ENCODE peak calls at places on chromosome 12, in seven cellular contexts. Z, G, R, C, T, J and D are unnamed samples.

GRCh38 chr12:130828895-130829294 is 10.2 kb downstream of the STX2 start:
- DNase-seq in Z (no peak), G (no peak), R (no peak), C (no peak), T (no peak), J (no peak), D (no peak)

GRCh38 chr12:50132505-50133135 is 20.6 kb downstream of the COX14 start:
- DNase-seq in Z (no peak), G (no peak), R (no peak), C (peak; percentile 48), T (peak; percentile 38), J (no peak), D (peak; percentile 64)

GRCh38 chr12:80714055-80714454 is 2.7 kb upstream of the MYF5 start:
- DNase-seq in Z (no peak), G (no peak), R (no peak), C (no peak), T (no peak), J (no peak), D (peak; percentile 40)

GRCh38 chr12:15276088-15276698 is 46.1 kb upstream of the PTPRO start:
- DNase-seq in Z (no peak), G (peak; percentile 20), R (peak; percentile 16), C (peak; percentile 11), T (peak; percentile 46), J (no peak), D (peak; percentile 74)

GRCh38 chr12:46516933-46517578 is 144.5 kb upstream of the SLC38A2 start:
- DNase-seq in Z (no peak), G (no peak), R (no peak), C (no peak), T (no peak), J (peak; percentile 85), D (no peak)

GRCh38 chr12:13177373-13177772 is 19.2 kb upstream of the EMP1 start:
- DNase-seq in Z (no peak), G (no peak), R (no peak), C (no peak), T (no peak), J (no peak), D (no peak)

GRCh38 chr12:120224304-120225199 is 23.6 kb upstream of the RPLP0 start:
- DNase-seq in Z (no peak), G (no peak), R (no peak), C (no peak), T (peak; percentile 79), J (no peak), D (no peak)

GRCh38 chr12:132327351-132328171 is 1.8 kb downstream of the GALNT9 start:
- DNase-seq in Z (no peak), G (no peak), R (no peak), C (no peak), T (no peak), J (no peak), D (peak; percentile 45)

GRCh38 chr12:94244165-94245133 is 96.1 kb downstream of the PLXNC1 start:
- DNase-seq in Z (no peak), G (no peak), R (no peak), C (no peak), T (no peak), J (no peak), D (no peak)

GRCh38 chr12:102652645-102653313 is 172.4 kb upstream of the IGF1 start:
- DNase-seq in Z (no peak), G (no peak), R (no peak), C (no peak), T (no peak), J (no peak), D (no peak)

GRCh38 chr12:12620730-12621315 is 9.1 kb downstream of the CREBL2 start:
- DNase-seq in Z (no peak), G (no peak), R (no peak), C (no peak), T (no peak), J (no peak), D (no peak)

GRCh38 chr12:118404876-118405521 is 28.6 kb downstream of the SUDS3 start:
- DNase-seq in Z (no peak), G (peak; percentile 73), R (peak; percentile 37), C (peak; percentile 52), T (peak; percentile 44), J (peak; percentile 4), D (peak; percentile 37)

GRCh38 chr12:12671850-12672660 is 23.9 kb downstream of the GPR19 start:
- DNase-seq in Z (no peak), G (no peak), R (no peak), C (no peak), T (no peak), J (no peak), D (no peak)

GRCh38 chr12:130351331-130351730 is 13.6 kb downstream of the PIWIL1 start:
- DNase-seq in Z (no peak), G (no peak), R (no peak), C (no peak), T (no peak), J (no peak), D (no peak)

GRCh38 chr12:112906712-112907414 is at the start of gene OAS1:
- DNase-seq in Z (no peak), G (no peak), R (no peak), C (peak; percentile 72), T (peak; percentile 59), J (peak; percentile 89), D (peak; percentile 60)

GRCh38 chr12:94511506-94511905 is 51.8 kb upstream of the CEP83 start:
- DNase-seq in Z (no peak), G (no peak), R (no peak), C (no peak), T (no peak), J (no peak), D (no peak)

GRCh38 chr12:67543371-67543770 is 105.2 kb upstream of the DYRK2 start:
- DNase-seq in Z (no peak), G (no peak), R (no peak), C (no peak), T (no peak), J (no peak), D (no peak)

GRCh38 chr12:68056300-68056699 is 67.1 kb downstream of the IFNG-AS1 start:
- DNase-seq in Z (no peak), G (no peak), R (no peak), C (no peak), T (no peak), J (no peak), D (no peak)

GRCh38 chr12:104137902-104138746 is at the start of gene NFYB:
- DNase-seq in Z (peak; percentile 79), G (peak; percentile 93), R (peak; percentile 94), C (peak; percentile 95), T (peak; percentile 96), J (peak; percentile 83), D (peak; percentile 99)

GRCh38 chr12:123990512-123990911 is 17.5 kb downstream of the ZNF664 start:
- DNase-seq in Z (no peak), G (no peak), R (no peak), C (no peak), T (no peak), J (no peak), D (no peak)

GRCh38 chr12:25521625-25522256 is 31.3 kb downstream of the LMNTD1 start:
- DNase-seq in Z (no peak), G (no peak), R (no peak), C (peak; percentile 42), T (no peak), J (no peak), D (no peak)

GRCh38 chr12:25524381-25524780 is 28.7 kb downstream of the LMNTD1 start:
- DNase-seq in Z (no peak), G (no peak), R (no peak), C (no peak), T (no peak), J (no peak), D (no peak)

GRCh38 chr12:25518512-25518911 is 34.6 kb downstream of the LMNTD1 start:
- DNase-seq in Z (no peak), G (no peak), R (no peak), C (no peak), T (no peak), J (peak; percentile 7), D (no peak)
- TF ChIP-seq JUND in Z (no peak), G (no peak), R (no peak), C (no peak), T (peak; percentile 59), J (no peak), D (no peak)

DNA sequence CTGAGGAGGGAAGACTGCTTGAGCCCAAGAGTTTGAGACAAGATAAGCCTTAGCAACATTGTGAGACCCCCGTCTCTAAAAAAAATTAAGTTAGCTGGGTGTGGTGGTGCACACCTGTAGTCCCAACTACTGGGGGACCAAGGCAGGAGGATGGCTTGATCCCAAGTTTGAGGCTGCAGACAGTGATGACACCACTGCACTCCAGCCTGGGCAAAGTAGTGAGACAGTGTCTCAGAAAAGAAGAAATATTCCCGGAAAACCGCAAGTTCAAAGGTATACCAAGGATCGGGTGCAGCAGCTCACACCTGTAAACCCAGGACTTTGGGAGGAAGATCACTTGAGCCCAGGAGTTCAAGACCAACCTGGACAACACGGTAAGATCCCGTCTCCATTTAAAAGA is 5.8 kb downstream of the PTGES3 start:
- DNase-seq in Z (no peak), G (no peak), R (no peak), C (no peak), T (no peak), J (no peak), D (no peak)
- TF ChIP-seq JUND in Z (no peak), G (no peak), R (no peak), C (no peak), T (no peak), J (no peak), D (no peak)

DNA sequence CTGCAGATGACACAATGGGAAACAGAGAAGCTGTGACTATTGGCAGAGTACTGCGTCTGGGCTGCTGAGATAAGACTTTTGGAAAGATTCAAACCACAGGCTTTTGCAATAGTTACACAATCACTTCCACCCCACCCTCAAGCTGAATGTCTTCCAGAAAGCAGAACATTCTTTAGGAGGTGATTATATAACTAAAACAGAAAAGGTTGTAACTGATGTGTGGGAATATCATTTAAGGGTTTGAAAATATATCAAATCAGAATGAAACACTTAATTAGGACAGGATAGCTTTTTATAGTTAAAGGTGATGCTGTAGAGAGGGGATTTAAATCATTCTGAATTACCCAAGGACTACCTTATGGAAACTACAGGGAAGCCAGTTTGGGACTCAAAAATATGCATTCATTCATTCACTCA is 75.2 kb upstream of the TMPO start:
- DNase-seq in Z (no peak), G (peak; percentile 66), R (no peak), C (no peak), T (no peak), J (no peak), D (no peak)
- TF ChIP-seq JUND in Z (no peak), G (peak; percentile 79), R (no peak), C (no peak), T (no peak), J (no peak), D (no peak)

GRCh38 chr12:117347588-117347987 is 13.8 kb downstream of the NOS1 start:
- DNase-seq in Z (no peak), G (no peak), R (no peak), C (no peak), T (no peak), J (no peak), D (no peak)

GRCh38 chr12:117356048-117356447 is 5.4 kb downstream of the NOS1 start:
- DNase-seq in Z (no peak), G (no peak), R (no peak), C (no peak), T (no peak), J (no peak), D (no peak)

GRCh38 chr12:117352883-117353282 is 8.5 kb downstream of the NOS1 start:
- DNase-seq in Z (no peak), G (no peak), R (no peak), C (no peak), T (no peak), J (no peak), D (no peak)

GRCh38 chr12:117350140-117350539 is 11.3 kb downstream of the NOS1 start:
- DNase-seq in Z (no peak), G (no peak), R (no peak), C (no peak), T (no peak), J (no peak), D (no peak)

GRCh38 chr12:117352260-117352659 is 9.2 kb downstream of the NOS1 start:
- DNase-seq in Z (no peak), G (no peak), R (no peak), C (no peak), T (no peak), J (no peak), D (no peak)
- TF ChIP-seq JUND in Z (no peak), G (no peak), R (no peak), C (no peak), T (no peak), J (no peak), D (no peak)